ENCODE peak calls at places on chromosomes 2 and 18, in nine cellular contexts. J is transverse colon, K is heart left ventricle, H is right lobe of liver, I is adrenal gland, G is body of pancreas, L is uterus, F is upper lobe of left lung, N is endothelial cell of umbilical vein. D is an unnamed sample.

GRCh38 chr2:169964740-169965139 is 137.5 kb downstream of the UBR3 start:
- DNase-seq in J (no peak), K (no peak), H (no peak), I (peak; percentile 33), G (no peak), L (no peak), F (no peak), N (peak; percentile 7), D (no peak)

GRCh38 chr2:33491685-33492084 is 15.2 kb downstream of the RASGRP3 start:
- DNase-seq in J (no peak), K (no peak), H (no peak), I (no peak), G (no peak), L (no peak), F (no peak), N (no peak), D (no peak)

GRCh38 chr2:111662771-111663470 is 221.1 kb downstream of the ANAPC1 start:
- DNase-seq in J (peak; percentile 25), K (no peak), H (no peak), I (no peak), G (no peak), L (no peak), F (no peak), N (no peak), D (peak; percentile 47)

GRCh38 chr2:43846140-43846793 is 7.5 kb downstream of the ABCG8 start:
- DNase-seq in J (no peak), K (no peak), H (no peak), I (no peak), G (no peak), L (no peak), F (no peak), N (no peak), D (no peak)

GRCh38 chr2:98445708-98446577 is 1.3 kb downstream of the INPP4A start:
- DNase-seq in J (no peak), K (no peak), H (no peak), I (no peak), G (no peak), L (no peak), F (no peak), N (no peak), D (no peak)

GRCh38 chr18:35804377-35804776 is 168.1 kb upstream of the RMP24 start:
- DNase-seq in J (no peak), K (no peak), H (no peak), I (no peak), G (no peak), L (no peak), F (no peak), N (no peak), D (no peak)

GRCh38 chr18:32868424-32868823 is 95.6 kb upstream of the KLHL14 start:
- DNase-seq in J (no peak), K (no peak), H (no peak), I (no peak), G (no peak), L (no peak), F (no peak), N (no peak), D (no peak)

GRCh38 chr2:119102964-119103363 is 55.6 kb downstream of the C1QL2 start:
- DNase-seq in J (no peak), K (no peak), H (no peak), I (no peak), G (no peak), L (no peak), F (no peak), N (no peak), D (no peak)

GRCh38 chr2:215080545-215080944 is 57.9 kb downstream of the ABCA12 start:
- DNase-seq in J (no peak), K (no peak), H (no peak), I (no peak), G (no peak), L (no peak), F (no peak), N (no peak), D (no peak)

GRCh38 chr2:173961346-173961705 is 3.8 kb downstream of the SP3 start:
- DNase-seq in J (no peak), K (no peak), H (no peak), I (no peak), G (no peak), L (no peak), F (no peak), N (no peak), D (no peak)

GRCh38 chr2:61705625-61706024 is 148.2 kb downstream of the FAM161A start:
- DNase-seq in J (no peak), K (no peak), H (no peak), I (no peak), G (no peak), L (no peak), F (no peak), N (no peak), D (no peak)

GRCh38 chr2:182240862-182241371 is 185.9 kb downstream of the PDE1A start:
- DNase-seq in J (peak; percentile 60), K (peak; percentile 28), H (no peak), I (peak; percentile 20), G (peak; percentile 60), L (peak; percentile 22), F (peak; percentile 22), N (peak; percentile 69), D (peak; percentile 14)

GRCh38 chr18:29164993-29165599 is 988.2 kb upstream of the CDH2 start:
- DNase-seq in J (no peak), K (no peak), H (no peak), I (no peak), G (no peak), L (no peak), F (no peak), N (peak; percentile 89), D (no peak)
- TF ChIP-seq POLR2A in J (no peak), K (no peak), H (no peak), I (no peak), G (no peak), L (no peak), F (no peak), N (no peak), D (no peak)

GRCh38 chr2:167675906-167676305 is 571.5 kb downstream of the STK39 start:
- DNase-seq in J (no peak), K (no peak), H (no peak), I (no peak), G (no peak), L (no peak), F (no peak), N (no peak), D (no peak)

GRCh38 chr2:167681646-167682045 is 565.7 kb downstream of the STK39 start:
- DNase-seq in J (no peak), K (no peak), H (no peak), I (no peak), G (no peak), L (no peak), F (no peak), N (no peak), D (no peak)

GRCh38 chr2:167681234-167681633 is 566.2 kb downstream of the STK39 start:
- DNase-seq in J (no peak), K (no peak), H (no peak), I (no peak), G (no peak), L (no peak), F (no peak), N (no peak), D (no peak)

DNA sequence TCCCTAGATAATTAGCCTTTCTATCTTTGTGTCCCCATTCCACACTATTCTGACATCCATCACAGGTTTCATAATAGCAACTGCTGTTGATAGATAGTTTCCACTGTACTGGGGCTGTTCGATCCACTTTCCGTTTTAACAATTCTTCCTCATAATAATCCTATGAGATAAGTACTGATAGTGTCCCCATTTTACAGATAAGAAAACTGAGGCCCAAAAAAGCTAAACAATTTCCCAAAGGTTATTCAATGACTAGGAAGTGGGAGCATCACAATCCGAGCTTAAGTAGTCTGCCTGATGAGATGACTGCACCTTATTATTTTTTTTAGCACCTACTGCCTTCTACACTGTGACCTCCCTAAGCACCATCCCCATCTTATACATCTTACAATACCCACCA is 569.2 kb downstream of the STK39 start:
- DNase-seq in J (no peak), K (no peak), H (no peak), I (no peak), G (no peak), L (no peak), F (no peak), N (no peak), D (no peak)
- TF ChIP-seq POLR2A in J (no peak), K (no peak), H (no peak), I (no peak), G (no peak), L (no peak), F (no peak), N (no peak), D (no peak)

DNA sequence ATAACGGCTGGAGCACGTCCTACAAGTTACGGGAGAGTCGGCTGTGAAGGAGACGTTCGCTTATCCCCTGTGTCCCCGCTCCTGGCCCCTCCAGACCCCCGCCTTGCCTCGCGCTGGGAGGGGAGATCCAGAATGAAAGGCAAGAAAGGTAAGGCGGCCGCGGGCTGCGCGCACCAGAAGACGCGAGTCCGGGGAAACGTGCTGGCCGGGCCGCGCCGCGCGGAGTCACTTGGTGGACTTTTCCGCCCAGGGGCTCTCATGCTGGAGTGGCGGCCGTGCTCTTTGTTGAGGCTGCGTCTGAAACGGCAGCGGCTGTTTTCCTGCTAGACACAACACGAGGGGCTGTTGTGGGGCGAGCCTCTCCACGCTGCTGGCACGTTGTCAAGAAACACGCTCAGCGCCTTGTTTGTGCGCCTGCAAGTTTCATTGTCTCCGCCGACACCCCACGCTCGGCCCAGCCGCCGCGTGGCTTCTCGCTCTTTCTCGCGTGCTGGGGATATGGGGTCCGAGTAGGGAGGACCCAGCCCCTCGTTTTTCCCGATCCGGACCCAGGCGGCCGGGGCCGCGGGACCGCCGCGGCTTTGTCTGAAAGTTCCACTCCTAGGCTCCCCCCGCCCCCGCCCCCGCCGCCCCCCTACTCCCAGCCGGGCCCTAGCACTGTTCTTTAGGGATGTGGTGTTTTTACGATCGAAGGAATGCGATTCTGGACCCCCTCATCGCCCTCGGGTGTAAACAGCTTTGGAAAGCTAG is 561 bp downstream of the TGIF1 start:
- DNase-seq in J (peak; percentile 74), K (peak; percentile 81), H (peak; percentile 83), I (peak; percentile 75), G (peak; percentile 70), L (peak; percentile 78), F (peak; percentile 65), N (peak; percentile 85), D (no peak)
- TF ChIP-seq POLR2A in J (peak; percentile 37), K (no peak), H (no peak), I (peak; percentile 26), G (no peak), L (no peak), F (peak; percentile 74), N (peak; percentile 65), D (no peak)

GRCh38 chr2:55721601-55722215 is 28.1 kb upstream of the PNPT1 start:
- DNase-seq in J (no peak), K (no peak), H (no peak), I (no peak), G (no peak), L (no peak), F (no peak), N (no peak), D (no peak)

GRCh38 chr2:55712477-55713060 is 18.9 kb upstream of the PNPT1 start:
- DNase-seq in J (no peak), K (no peak), H (no peak), I (no peak), G (no peak), L (no peak), F (no peak), N (no peak), D (no peak)

GRCh38 chr2:55719852-55720251 is 26.2 kb upstream of the PNPT1 start:
- DNase-seq in J (no peak), K (no peak), H (no peak), I (no peak), G (no peak), L (no peak), F (no peak), N (no peak), D (no peak)

GRCh38 chr2:55720417-55720816 is 26.8 kb upstream of the PNPT1 start:
- DNase-seq in J (no peak), K (no peak), H (no peak), I (no peak), G (no peak), L (no peak), F (no peak), N (no peak), D (no peak)

GRCh38 chr2:55718165-55719008 is 24.7 kb upstream of the PNPT1 start:
- DNase-seq in J (peak; percentile 40), K (no peak), H (no peak), I (peak; percentile 52), G (peak; percentile 59), L (peak; percentile 58), F (peak; percentile 37), N (peak; percentile 77), D (no peak)
- TF ChIP-seq POLR2A in J (no peak), K (no peak), H (no peak), I (no peak), G (no peak), L (no peak), F (no peak), N (no peak), D (no peak)

D was measured in GM12892.